ENCODE peak calls at places on chromosomes 12 and 14, in six cellular contexts. E, M, N, L, X and H are unnamed samples.

GRCh38 chr12:67517181-67517887 is 131.2 kb upstream of the DYRK2 start:
- DNase-seq in L (no peak), N (no peak), X (no peak), M (peak), E (no peak), H (no peak)

GRCh38 chr12:5512585-5512970 is 80.7 kb downstream of the NTF3 start:
- DNase-seq in L (peak), X (no peak), E (no peak), N (peak), M (no peak), H (no peak)

GRCh38 chr14:22822619-22823551 is 6.8 kb upstream of the MRPL52 start:
- DNase-seq in M (peak), N (peak), L (peak), E (peak), X (peak), H (peak)

GRCh38 chr12:130800312-130800711 is 38.7 kb downstream of the STX2 start:
- DNase-seq in E (no peak), L (no peak), N (no peak), X (no peak), M (no peak), H (no peak)

GRCh38 chr14:44959538-44959937 is 2.2 kb downstream of the KLHL28 start:
- DNase-seq in N (no peak), M (no peak), E (no peak), X (no peak), L (no peak), H (no peak)

GRCh38 chr12:31820832-31821231 is 92.0 kb upstream of the AMN1 start:
- DNase-seq in L (no peak), E (no peak), M (no peak), N (no peak), X (no peak), H (no peak)

GRCh38 chr12:11718105-11718504 is 68.6 kb downstream of the ETV6 start:
- DNase-seq in M (no peak), X (no peak), E (no peak), N (no peak), L (no peak), H (no peak)

GRCh38 chr12:44851586-44851985 is 24.5 kb downstream of the NELL2 start:
- DNase-seq in L (no peak), E (no peak), X (no peak), M (no peak), N (no peak), H (peak)

GRCh38 chr12:83365317-83365716 is 678.6 kb downstream of the TMTC2 start:
- DNase-seq in N (no peak), E (no peak), X (no peak), M (no peak), L (no peak), H (no peak)

DNA sequence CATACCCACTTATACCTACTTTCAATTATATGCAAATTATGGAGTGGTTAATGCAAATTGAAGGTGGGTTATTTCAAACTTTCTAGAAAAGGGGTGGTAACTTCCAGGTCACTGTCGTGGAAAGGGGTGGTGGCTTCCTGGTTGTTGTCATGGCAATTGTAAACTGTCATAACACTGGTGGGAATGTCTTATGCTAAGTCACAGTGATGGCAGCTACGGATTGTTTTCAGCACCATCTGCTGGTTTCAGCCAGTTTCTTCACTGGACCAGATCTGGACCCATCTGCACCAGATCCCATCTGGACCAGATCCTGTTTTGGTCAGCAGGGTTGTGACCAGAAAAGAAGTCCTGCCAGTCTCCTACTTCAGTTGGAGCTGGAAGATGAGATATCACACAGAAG is 1469.3 kb downstream of the AACS start:
- DNase-seq in N (no peak), E (no peak), X (no peak), M (no peak), L (no peak), H (no peak)
- TF ChIP-seq CTCF in N (no peak), E (no peak), X (no peak), M (no peak), L (no peak), H (no peak)

GRCh38 chr12:56590237-56590830 is 39.8 kb downstream of the BAZ2A start:
- DNase-seq in L (no peak), M (peak), E (no peak), X (no peak), N (no peak), H (no peak)
- TF ChIP-seq CTCF in L (peak), M (peak), E (peak), X (no peak), N (peak), H (no peak)

DNA sequence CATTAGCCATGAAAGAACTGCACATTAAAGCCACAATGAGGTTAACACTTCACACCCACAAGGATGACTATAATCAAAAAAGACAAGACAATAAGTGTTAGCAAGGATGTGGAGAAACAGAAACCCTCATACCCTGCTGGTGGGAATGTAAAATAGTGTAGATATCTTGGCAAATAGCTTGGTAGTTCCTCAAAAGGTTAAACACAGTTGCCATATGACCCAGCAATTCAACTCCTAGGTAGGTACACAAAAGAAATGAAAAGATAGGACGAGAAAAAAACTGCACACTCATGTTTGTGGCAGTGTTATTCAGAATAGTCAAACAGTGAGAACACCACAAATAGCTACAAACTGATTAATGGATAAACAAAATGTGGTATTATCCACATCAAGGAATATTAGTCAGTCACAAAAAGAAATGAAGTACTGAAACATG is 93.5 kb downstream of the ATXN2 start:
- DNase-seq in N (no peak), L (no peak), X (no peak), M (no peak), E (no peak), H (no peak)
- TF ChIP-seq CTCF in N (no peak), L (no peak), X (no peak), M (no peak), E (no peak), H (no peak)

DNA sequence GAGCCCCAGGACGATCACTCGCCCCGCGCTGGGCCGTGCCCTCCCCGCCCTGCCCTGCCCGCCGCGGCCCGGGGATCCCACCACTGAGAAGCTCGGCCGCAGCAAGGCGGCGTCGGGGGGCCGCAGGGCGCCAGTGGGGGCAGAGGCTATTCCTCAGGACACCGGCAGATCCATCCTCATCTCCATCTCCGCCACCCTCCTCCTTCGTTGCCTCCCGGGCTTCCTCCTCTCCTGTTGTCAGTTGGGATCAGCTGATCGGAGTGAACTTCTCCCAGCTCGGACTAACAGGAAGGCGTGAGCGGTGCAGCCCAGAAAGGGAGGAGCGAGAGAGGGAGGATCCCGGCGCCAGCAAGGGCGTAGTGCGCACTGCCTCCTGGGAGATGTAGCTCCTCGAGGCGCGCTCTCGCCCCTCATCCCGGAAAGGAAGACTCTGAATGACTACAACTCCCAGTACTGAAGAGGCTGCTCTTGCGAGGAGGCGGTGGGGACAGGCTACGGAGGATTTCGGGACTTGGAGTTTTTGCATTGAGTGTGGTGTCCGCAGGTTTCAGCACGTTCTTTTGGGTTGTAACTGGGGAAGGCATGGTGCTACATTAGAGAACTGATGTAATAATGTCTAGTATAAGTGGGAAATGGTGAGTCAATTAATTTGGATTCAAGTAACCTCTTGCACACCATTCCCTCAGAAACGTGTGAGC is at the start of gene ZFYVE1:
- DNase-seq in E (peak), X (peak), L (peak), N (peak), M (peak), H (peak)
- TF ChIP-seq CTCF in E (no peak), X (no peak), L (no peak), N (no peak), M (no peak), H (peak)

GRCh38 chr14:24392327-24393098 is 6.3 kb upstream of the NYNRIN start:
- DNase-seq in L (no peak), E (no peak), N (no peak), M (peak), X (no peak), H (no peak)
- TF ChIP-seq CTCF in L (no peak), E (no peak), N (no peak), M (peak), X (no peak), H (no peak)

GRCh38 chr12:111033281-111034147 is 113.1 kb upstream of the MYL2 start:
- DNase-seq in N (no peak), L (peak), M (no peak), X (no peak), E (no peak), H (no peak)
- TF ChIP-seq CTCF in N (no peak), L (peak), M (no peak), X (no peak), E (peak), H (no peak)

DNA sequence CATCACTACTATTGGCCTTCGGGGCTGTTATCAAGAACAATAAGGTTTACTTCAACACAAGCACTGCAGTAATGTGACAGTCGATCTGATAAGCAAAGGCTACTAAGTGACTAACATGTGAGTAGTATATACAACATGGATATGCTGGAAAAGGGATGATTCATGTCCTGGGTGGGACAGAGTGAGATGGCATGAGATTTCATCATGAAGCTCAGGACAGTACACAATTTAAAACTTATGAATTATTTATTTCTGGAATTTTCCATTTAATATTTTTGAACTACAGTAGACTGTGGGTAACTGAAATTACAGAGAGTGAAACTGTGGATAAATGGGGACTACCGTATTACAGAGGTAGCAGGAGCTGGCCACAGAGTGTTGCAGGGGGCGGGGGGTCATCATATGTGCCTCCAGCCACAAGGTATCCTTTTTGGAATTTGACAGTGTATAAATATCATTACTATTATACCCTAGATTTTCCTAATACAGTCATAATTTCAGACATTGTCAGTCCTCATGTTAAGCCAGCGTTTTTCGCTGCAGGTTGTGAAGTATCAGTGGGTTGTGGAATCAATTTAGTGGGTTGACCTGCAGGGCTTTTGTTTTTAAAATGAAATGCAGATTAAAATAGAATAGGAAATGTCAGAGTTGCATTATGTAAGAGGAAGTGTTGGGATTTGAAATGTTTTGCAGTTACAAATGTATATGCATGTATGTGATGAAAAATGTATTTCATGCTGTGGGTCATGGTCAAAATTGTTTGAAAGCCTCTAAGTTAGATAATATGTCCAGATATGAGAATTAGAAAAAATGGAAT is 148.0 kb upstream of the NUDT4 start:
- DNase-seq in E (no peak), X (no peak), M (peak), N (no peak), L (no peak), H (no peak)
- TF ChIP-seq CTCF in E (no peak), X (no peak), M (no peak), N (no peak), L (no peak), H (no peak)

GRCh38 chr12:124679533-124680371 is 112.3 kb upstream of the NCOR2 start:
- DNase-seq in L (no peak), N (no peak), E (no peak), X (no peak), M (no peak), H (peak)

GRCh38 chr12:124682425-124683329 is 115.3 kb upstream of the NCOR2 start:
- DNase-seq in X (no peak), M (no peak), E (no peak), N (no peak), L (no peak), H (no peak)

GRCh38 chr12:124679047-124679446 is 111.6 kb upstream of the NCOR2 start:
- DNase-seq in L (no peak), E (no peak), N (no peak), M (no peak), X (no peak), H (no peak)

GRCh38 chr12:124681779-124682391 is 114.5 kb upstream of the NCOR2 start:
- DNase-seq in E (no peak), M (peak), L (no peak), N (peak), X (no peak), H (no peak)

DNA sequence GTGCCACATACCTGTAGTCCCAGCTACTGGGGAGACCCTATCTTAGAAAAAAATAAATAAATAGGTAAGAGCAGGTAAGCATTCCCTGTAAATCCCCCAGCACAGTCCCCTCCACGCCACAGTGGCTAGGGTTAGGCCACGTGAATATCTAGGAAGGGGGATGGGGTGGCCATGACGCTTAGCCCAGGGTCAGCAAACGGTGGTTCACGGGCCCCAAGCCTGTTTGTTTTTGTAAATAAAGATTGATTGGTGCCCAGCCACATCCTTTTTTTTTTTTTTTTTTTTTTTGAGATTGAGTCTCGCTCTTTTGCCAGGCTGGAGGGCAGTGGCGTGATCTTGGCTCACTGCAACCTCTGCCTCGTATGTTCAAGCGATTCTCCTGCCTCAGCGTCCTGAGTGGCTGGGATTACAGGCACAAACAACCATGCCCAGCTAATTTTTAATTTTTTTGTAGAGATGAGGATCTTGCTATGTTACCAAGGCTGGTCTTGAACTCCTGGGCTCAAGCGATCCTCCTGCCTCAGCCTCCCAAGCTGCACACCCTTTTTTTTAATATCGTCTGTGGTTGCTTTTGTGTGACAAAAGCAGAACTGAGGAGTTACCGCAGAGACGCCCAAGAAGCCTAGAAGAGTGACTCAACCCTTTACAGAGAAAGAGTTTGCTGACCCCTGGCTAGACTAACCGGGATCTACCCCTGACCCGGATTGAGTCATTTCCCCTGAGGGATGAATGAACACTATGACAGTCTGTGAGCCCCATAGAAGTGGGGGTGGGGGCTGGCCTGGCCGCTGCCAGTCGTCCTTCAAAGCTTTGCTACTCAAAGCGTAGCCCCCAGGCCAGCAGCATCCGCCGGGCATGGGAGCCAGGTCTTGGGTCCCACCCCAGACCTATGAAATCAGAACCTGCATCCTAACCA is 113.7 kb upstream of the NCOR2 start:
- DNase-seq in N (no peak), X (no peak), L (no peak), E (no peak), M (peak), H (no peak)
- TF ChIP-seq CTCF in N (peak), X (no peak), L (no peak), E (peak), M (peak), H (peak)